ENCODE peak calls at places on chromosomes 6 and 20, in five cellular contexts. H, B, Q, J and A are unnamed samples. For H3K9me2 and H3K4me1, the result is how much of the 10 kb centered on the place peaks cover.

GRCh38 chr6:2733736-2734480 is 16.8 kb downstream of the MYLK4 start:
- DNase-seq in H (no peak), B (no peak), Q (no peak), J (no peak), A (no peak)

GRCh38 chr20:38109025-38109541 is 56.0 kb downstream of the TGM2 start:
- DNase-seq in H (peak), B (no peak), Q (no peak), J (no peak), A (no peak)

GRCh38 chr6:29953706-29954105 is 11.4 kb downstream of the HLA-A start:
- DNase-seq in H (peak), B (no peak), Q (no peak), J (no peak), A (no peak)

GRCh38 chr6:4059115-4059777 is 19.7 kb downstream of the FAM217A start:
- DNase-seq in H (peak), B (peak), Q (no peak), J (peak), A (peak)

GRCh38 chr6:35562060-35562459 is 49.4 kb upstream of the TULP1 start:
- DNase-seq in H (no peak), B (peak), Q (peak), J (no peak), A (peak)

GRCh38 chr20:433300-433975 is 25.3 kb downstream of the RBCK1 start:
- DNase-seq in H (peak), B (no peak), Q (peak), J (no peak), A (no peak)

GRCh38 chr6:41639556-41640371 is 1.5 kb downstream of the MDFI start:
- DNase-seq in H (no peak), B (peak), Q (no peak), J (no peak), A (no peak)

GRCh38 chr6:41707565-41708200 is 27.7 kb downstream of the TFEB start:
- DNase-seq in H (no peak), B (no peak), Q (peak), J (no peak), A (no peak)

GRCh38 chr6:71248306-71248705 is 40.3 kb upstream of the OGFRL1 start:
- DNase-seq in H (peak), B (peak), Q (peak), J (no peak), A (peak)

GRCh38 chr20:50645253-50646068 is 45.9 kb downstream of the RIPOR3 start:
- DNase-seq in H (peak), B (peak), Q (no peak), J (peak), A (peak)

GRCh38 chr6:127481628-127482027 is 22.4 kb upstream of the KIAA0408 start:
- DNase-seq in H (peak), B (no peak), Q (no peak), J (peak), A (peak)

GRCh38 chr6:110216140-110216539 is 35.9 kb downstream of the CDC40 start:
- DNase-seq in H (peak), B (no peak), Q (no peak), J (no peak), A (no peak)

GRCh38 chr6:157229733-157230132 is 93.6 kb downstream of the TMEM242 start:
- DNase-seq in H (no peak), B (no peak), Q (peak), J (no peak), A (no peak)

GRCh38 chr20:37265152-37265551 is 3.5 kb upstream of the GHRH start:
- DNase-seq in H (no peak), B (no peak), Q (no peak), J (no peak), A (no peak)

GRCh38 chr6:4164043-4164442 is 28.7 kb upstream of the ECI2 start:
- DNase-seq in H (no peak), B (no peak), Q (no peak), J (no peak), A (no peak)

GRCh38 chr6:44503471-44503870 is 116.0 kb downstream of the CDC5L start:
- DNase-seq in H (no peak), B (no peak), Q (no peak), J (no peak), A (no peak)
- H3K9me2 ChIP-seq in H (under half), B (under half), Q (under half), J (under half), A (under half)

GRCh38 chr6:49464691-49465090 is 1.5 kb downstream of the CENPQ start:
- DNase-seq in H (peak), B (no peak), Q (no peak), J (no peak), A (no peak)
- H3K4me1 ChIP-seq in H (under half), B (under half), Q (under half), J (under half), A (under half)

GRCh38 chr6:25878721-25879322 is 4.8 kb upstream of the SLC17A3 start:
- DNase-seq in H (no peak), B (no peak), Q (no peak), J (no peak), A (no peak)
- H3K9me2 ChIP-seq in H (under half), B (under half), Q (under half), J (under half), A (under half)

GRCh38 chr6:1055015-1055921 is 256.6 kb upstream of the FOXQ1 start:
- DNase-seq in H (no peak), B (no peak), Q (no peak), J (no peak), A (no peak)

GRCh38 chr6:1053587-1053986 is 258.3 kb upstream of the FOXQ1 start:
- DNase-seq in H (no peak), B (no peak), Q (no peak), J (no peak), A (no peak)

GRCh38 chr6:1054653-1055014 is 257.3 kb upstream of the FOXQ1 start:
- DNase-seq in H (no peak), B (no peak), Q (no peak), J (no peak), A (no peak)

GRCh38 chr6:1059596-1059995 is 252.3 kb upstream of the FOXQ1 start:
- DNase-seq in H (no peak), B (no peak), Q (no peak), J (no peak), A (no peak)

GRCh38 chr6:1057490-1058135 is 254.3 kb upstream of the FOXQ1 start:
- DNase-seq in H (no peak), B (no peak), Q (no peak), J (no peak), A (no peak)
- H3K4me1 ChIP-seq in H (under half), B (under half), Q (under half), J (under half), A (under half)

GRCh38 chr6:12594541-12594893 is 122.0 kb upstream of the PHACTR1 start:
- DNase-seq in H (no peak), B (no peak), Q (no peak), J (no peak), A (no peak)
- H3K9me2 ChIP-seq in H (under half), B (under half), Q (under half), J (under half), A (under half)

GRCh38 chr6:12582421-12583110 is 134.0 kb upstream of the PHACTR1 start:
- DNase-seq in H (no peak), B (no peak), Q (peak), J (no peak), A (no peak)
- H3K4me1 ChIP-seq in H (under half), B (under half), Q (under half), J (under half), A (under half)

GRCh38 chr20:15991279-15991678 is 582.0 kb downstream of the KIF16B start:
- DNase-seq in H (no peak), B (no peak), Q (peak), J (no peak), A (no peak)
- H3K9me2 ChIP-seq in H (under half), B (under half), Q (under half), J (under half), A (under half)

GRCh38 chr6:149259753-149260152 is 57.8 kb upstream of the TAB2 start:
- DNase-seq in H (no peak), B (no peak), Q (no peak), J (no peak), A (no peak)
- H3K4me1 ChIP-seq in H (under half), B (under half), Q (under half), J (under half), A (under half)

GRCh38 chr6:52336919-52337561 is 24.9 kb upstream of the PAQR8 start:
- DNase-seq in H (no peak), B (no peak), Q (no peak), J (no peak), A (no peak)
- H3K9me2 ChIP-seq in H (under half), B (under half), Q (under half), J (under half), A (under half)